ENCODE peak calls at places on chromosome 7, in seven cellular contexts. E is body of pancreas; H is GM12865; K is CD4-positive, alpha-beta T cell; Q is foreskin fibroblast; G is OCI-LY7; O is HL-60. L is an unnamed sample.

GRCh38 chr7:48084727-48085432 is 4.2 kb upstream of the UPP1 start:
- DNase-seq in E (peak; percentile 75), H (peak; percentile 94), K (peak; percentile 57), Q (peak; percentile 98), G (no peak), O (peak; percentile 85), L (no peak)

GRCh38 chr7:38147005-38147404 is 31.0 kb upstream of the STARD3NL start:
- DNase-seq in E (peak; percentile 6), H (peak; percentile 38), K (no peak), Q (no peak), G (no peak), O (no peak), L (no peak)

GRCh38 chr7:134071355-134072331 is 55.5 kb upstream of the LRGUK start:
- DNase-seq in E (no peak), H (peak; percentile 70), K (no peak), Q (no peak), G (no peak), O (no peak), L (no peak)

GRCh38 chr7:2006921-2007381 is 225.8 kb downstream of the MAD1L1 start:
- DNase-seq in E (no peak), H (no peak), K (no peak), Q (no peak), G (no peak), O (no peak), L (peak; percentile 59)

GRCh38 chr7:36630112-36630650 is 94.1 kb downstream of the AOAH start:
- DNase-seq in E (no peak), H (no peak), K (no peak), Q (no peak), G (no peak), O (no peak), L (no peak)

GRCh38 chr7:106767073-106767472 is 98.0 kb upstream of the PIK3CG start:
- DNase-seq in E (no peak), H (no peak), K (no peak), Q (no peak), G (no peak), O (peak; percentile 5), L (no peak)

GRCh38 chr7:24722386-24723177 is 34.7 kb downstream of the GSDME start:
- DNase-seq in E (no peak), H (no peak), K (no peak), Q (peak; percentile 63), G (peak; percentile 24), O (no peak), L (no peak)

GRCh38 chr7:33644489-33644888 is 260.9 kb upstream of the BMPER start:
- DNase-seq in E (no peak), H (no peak), K (no peak), Q (peak; percentile 62), G (no peak), O (no peak), L (no peak)

GRCh38 chr7:39527296-39527695 is 38.9 kb upstream of the YAE1 start:
- DNase-seq in E (no peak), H (no peak), K (no peak), Q (peak; percentile 15), G (no peak), O (no peak), L (no peak)

GRCh38 chr7:102072636-102073209 is 213.9 kb upstream of the SH2B2 start:
- DNase-seq in E (no peak), H (no peak), K (no peak), Q (peak; percentile 24), G (no peak), O (no peak), L (no peak)

GRCh38 chr7:36916619-36917018 is 192.3 kb upstream of the AOAH start:
- DNase-seq in E (no peak), H (no peak), K (no peak), Q (no peak), G (no peak), O (no peak), L (no peak)

GRCh38 chr7:117470777-117471176 is 9.0 kb upstream of the CFTR start:
- DNase-seq in E (peak; percentile 59), H (peak; percentile 28), K (no peak), Q (no peak), G (no peak), O (no peak), L (no peak)

GRCh38 chr7:115299379-115300038 is 377.6 kb downstream of the MDFIC start:
- DNase-seq in E (no peak), H (no peak), K (no peak), Q (peak; percentile 36), G (no peak), O (no peak), L (no peak)

GRCh38 chr7:108007762-108008161 is 4.8 kb upstream of the LAMB1 start:
- DNase-seq in E (no peak), H (no peak), K (no peak), Q (no peak), G (no peak), O (no peak), L (no peak)

GRCh38 chr7:21572914-21573313 is 30.1 kb downstream of the DNAH11 start:
- DNase-seq in E (no peak), H (no peak), K (no peak), Q (no peak), G (no peak), O (no peak), L (no peak)

GRCh38 chr7:21565614-21566013 is 22.8 kb downstream of the DNAH11 start:
- DNase-seq in E (no peak), H (no peak), K (no peak), Q (no peak), G (no peak), O (no peak), L (no peak)

GRCh38 chr7:21566094-21566493 is 23.3 kb downstream of the DNAH11 start:
- DNase-seq in E (peak; percentile 25), H (no peak), K (no peak), Q (no peak), G (no peak), O (no peak), L (no peak)

GRCh38 chr7:21572331-21572730 is 29.5 kb downstream of the DNAH11 start:
- DNase-seq in E (no peak), H (no peak), K (no peak), Q (no peak), G (no peak), O (no peak), L (no peak)

GRCh38 chr7:21568762-21569161 is 25.9 kb downstream of the DNAH11 start:
- DNase-seq in E (no peak), H (peak; percentile 48), K (no peak), Q (no peak), G (peak; percentile 34), O (no peak), L (no peak)
- TF ChIP-seq CTCF in E (peak; percentile 22), H (peak; percentile 27), K (no peak), Q (no peak), G (peak; percentile 70), O (no peak), L (peak; percentile 61)

GRCh38 chr7:34672430-34672829 is 14.4 kb downstream of the NPSR1 start:
- DNase-seq in E (no peak), H (no peak), K (no peak), Q (peak; percentile 11), G (no peak), O (no peak), L (no peak)

GRCh38 chr7:34673066-34673465 is 15.0 kb downstream of the NPSR1 start:
- DNase-seq in E (no peak), H (no peak), K (no peak), Q (no peak), G (no peak), O (no peak), L (no peak)

GRCh38 chr7:34677491-34677890 is 19.5 kb downstream of the NPSR1 start:
- DNase-seq in E (no peak), H (no peak), K (no peak), Q (no peak), G (no peak), O (no peak), L (no peak)

GRCh38 chr7:34675749-34676374 is 17.8 kb downstream of the NPSR1 start:
- DNase-seq in E (peak; percentile 10), H (peak; percentile 37), K (no peak), Q (peak; percentile 5), G (peak; percentile 21), O (peak; percentile 1), L (no peak)
- TF ChIP-seq CTCF in E (peak; percentile 45), H (peak; percentile 65), K (no peak), Q (peak; percentile 58), G (peak; percentile 86), O (peak; percentile 46), L (peak; percentile 76)

GRCh38 chr7:149790146-149790548 is 16.8 kb upstream of the ZNF467 start:
- DNase-seq in E (peak; percentile 38), H (no peak), K (peak; percentile 18), Q (peak; percentile 39), G (no peak), O (peak; percentile 36), L (no peak)
- TF ChIP-seq CTCF in E (peak; percentile 40), H (peak; percentile 21), K (no peak), Q (peak; percentile 19), G (no peak), O (peak; percentile 4), L (peak; percentile 82)

GRCh38 chr7:64946772-64947171 is 43.7 kb downstream of the ZNF273 start:
- DNase-seq in E (no peak), H (no peak), K (no peak), Q (no peak), G (peak; percentile 60), O (no peak), L (no peak)

GRCh38 chr7:64945776-64946175 is 42.7 kb downstream of the ZNF273 start:
- DNase-seq in E (no peak), H (no peak), K (no peak), Q (no peak), G (no peak), O (no peak), L (no peak)

GRCh38 chr7:64951250-64951848 is 39.5 kb downstream of the ZNF117 start:
- DNase-seq in E (peak; percentile 37), H (peak; percentile 44), K (no peak), Q (peak; percentile 60), G (peak; percentile 72), O (peak; percentile 27), L (no peak)

GRCh38 chr7:64947252-64948000 is 43.4 kb downstream of the ZNF117 start:
- DNase-seq in E (no peak), H (no peak), K (no peak), Q (no peak), G (no peak), O (no peak), L (no peak)

GRCh38 chr7:64945481-64945756 is 42.3 kb downstream of the ZNF273 start:
- DNase-seq in E (no peak), H (no peak), K (no peak), Q (no peak), G (no peak), O (no peak), L (no peak)
- TF ChIP-seq CTCF in E (no peak), H (no peak), K (no peak), Q (no peak), G (no peak), O (no peak), L (no peak)

DNA sequence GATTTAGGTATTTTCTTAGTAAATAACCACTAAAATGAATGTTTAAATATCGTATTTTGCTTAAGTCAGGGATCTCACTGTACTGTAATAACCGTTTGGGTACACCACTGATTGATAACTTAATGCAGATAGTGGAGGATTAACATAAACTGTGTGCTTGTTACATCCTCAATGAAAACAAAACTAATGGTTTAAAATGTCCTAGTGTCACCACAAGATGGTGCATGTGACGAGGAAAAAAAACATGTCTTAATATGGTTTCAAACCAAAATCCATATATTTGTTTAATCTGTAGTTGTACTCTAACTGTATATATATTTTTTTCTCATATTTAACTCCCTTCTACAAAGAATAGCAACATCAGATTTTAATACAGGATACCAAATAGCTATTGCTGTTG is 19.2 kb downstream of the ARMC10 start:
- DNase-seq in E (no peak), H (no peak), K (no peak), Q (peak; percentile 19), G (no peak), O (no peak), L (no peak)
- TF ChIP-seq CTCF in E (no peak), H (no peak), K (no peak), Q (no peak), G (peak; percentile 57), O (no peak), L (peak; percentile 42)